ENCODE peak calls at places on chromosomes 5 and 9, in nine cellular contexts. One of them, this sample, is unnamed.

GRCh38 chr5:65693121-65693520 is 28.8 kb downstream of the SGTB start:
- DNase-seq in cardiac muscle cell: no peak
- DNase-seq in esophagus muscularis mucosa: no peak
- DNase-seq in Caco-2: no peak
- DNase-seq in upper lobe of right lung: no peak
- DNase-seq in pancreas: no peak
- DNase-seq in ovary: no peak
- DNase-seq in mammary epithelial cell: no peak
- DNase-seq in OCI-LY7: no peak
- DNase-seq in this sample: no peak

GRCh38 chr9:123607987-123608565 is 252.1 kb downstream of the CRB2 start:
- DNase-seq in mammary epithelial cell: no peak
- DNase-seq in ovary: no peak
- DNase-seq in pancreas: no peak
- DNase-seq in cardiac muscle cell: no peak
- DNase-seq in esophagus muscularis mucosa: no peak
- DNase-seq in Caco-2: no peak
- DNase-seq in OCI-LY7: peak; percentile 91
- DNase-seq in upper lobe of right lung: no peak
- DNase-seq in this sample: no peak

GRCh38 chr9:136225748-136226679 is 19.6 kb downstream of the QSOX2 start:
- DNase-seq in cardiac muscle cell: peak; percentile 78
- DNase-seq in ovary: peak; percentile 56
- DNase-seq in OCI-LY7: peak; percentile 90
- DNase-seq in esophagus muscularis mucosa: no peak
- DNase-seq in mammary epithelial cell: peak; percentile 63
- DNase-seq in upper lobe of right lung: peak; percentile 76
- DNase-seq in pancreas: peak; percentile 87
- DNase-seq in Caco-2: peak; percentile 85
- DNase-seq in this sample: no peak

GRCh38 chr5:151068571-151069197 is 12.2 kb downstream of the TNIP1 start:
- DNase-seq in OCI-LY7: no peak
- DNase-seq in ovary: peak; percentile 55
- DNase-seq in mammary epithelial cell: no peak
- DNase-seq in upper lobe of right lung: no peak
- DNase-seq in Caco-2: no peak
- DNase-seq in cardiac muscle cell: no peak
- DNase-seq in esophagus muscularis mucosa: no peak
- DNase-seq in pancreas: no peak
- DNase-seq in this sample: no peak

GRCh38 chr9:129202613-129203555 is 24.8 kb upstream of the IER5L start:
- DNase-seq in esophagus muscularis mucosa: peak; percentile 96
- DNase-seq in cardiac muscle cell: peak; percentile 86
- DNase-seq in pancreas: peak; percentile 92
- DNase-seq in Caco-2: peak; percentile 92
- DNase-seq in mammary epithelial cell: peak; percentile 59
- DNase-seq in upper lobe of right lung: peak; percentile 94
- DNase-seq in ovary: peak; percentile 93
- DNase-seq in OCI-LY7: peak; percentile 85
- DNase-seq in this sample: peak; percentile 57

GRCh38 chr9:123389070-123389469 is 33.1 kb downstream of the CRB2 start:
- DNase-seq in Caco-2: no peak
- DNase-seq in ovary: no peak
- DNase-seq in OCI-LY7: no peak
- DNase-seq in cardiac muscle cell: no peak
- DNase-seq in upper lobe of right lung: no peak
- DNase-seq in esophagus muscularis mucosa: no peak
- DNase-seq in pancreas: no peak
- DNase-seq in mammary epithelial cell: no peak
- DNase-seq in this sample: no peak

GRCh38 chr5:178273665-178274541 is 41.3 kb upstream of the PHYKPL start:
- DNase-seq in cardiac muscle cell: no peak
- DNase-seq in OCI-LY7: no peak
- DNase-seq in mammary epithelial cell: no peak
- DNase-seq in Caco-2: no peak
- DNase-seq in esophagus muscularis mucosa: no peak
- DNase-seq in ovary: no peak
- DNase-seq in upper lobe of right lung: peak; percentile 85
- DNase-seq in pancreas: no peak
- DNase-seq in this sample: no peak

GRCh38 chr5:60538955-60539866 is 160.8 kb downstream of the DEPDC1B start:
- DNase-seq in ovary: no peak
- DNase-seq in cardiac muscle cell: no peak
- DNase-seq in upper lobe of right lung: no peak
- DNase-seq in esophagus muscularis mucosa: no peak
- DNase-seq in Caco-2: no peak
- DNase-seq in mammary epithelial cell: no peak
- DNase-seq in OCI-LY7: peak; percentile 14
- DNase-seq in pancreas: no peak
- DNase-seq in this sample: no peak

GRCh38 chr9:133992780-133993634 is 883 bp upstream of the VAV2 start:
- DNase-seq in mammary epithelial cell: peak; percentile 89
- DNase-seq in ovary: peak; percentile 85
- DNase-seq in upper lobe of right lung: peak; percentile 91
- DNase-seq in cardiac muscle cell: peak; percentile 80
- DNase-seq in esophagus muscularis mucosa: peak; percentile 97
- DNase-seq in Caco-2: peak; percentile 79
- DNase-seq in OCI-LY7: peak; percentile 78
- DNase-seq in pancreas: peak; percentile 88
- DNase-seq in this sample: peak; percentile 68

GRCh38 chr9:87534957-87535356 is 37.3 kb downstream of the DAPK1 start:
- DNase-seq in ovary: no peak
- DNase-seq in mammary epithelial cell: no peak
- DNase-seq in upper lobe of right lung: no peak
- DNase-seq in cardiac muscle cell: no peak
- DNase-seq in OCI-LY7: no peak
- DNase-seq in esophagus muscularis mucosa: no peak
- DNase-seq in pancreas: no peak
- DNase-seq in Caco-2: no peak
- DNase-seq in this sample: no peak
- H3K36me3 ChIP-seq in ovary: no peaks in the 10 kb centered on the region
- H3K36me3 ChIP-seq in mammary epithelial cell: no peaks in the 10 kb centered on the region
- H3K36me3 ChIP-seq in upper lobe of right lung: no peaks in the 10 kb centered on the region
- H3K36me3 ChIP-seq in cardiac muscle cell: no peaks in the 10 kb centered on the region
- H3K36me3 ChIP-seq in OCI-LY7: no peaks in the 10 kb centered on the region
- H3K36me3 ChIP-seq in esophagus muscularis mucosa: no peaks in the 10 kb centered on the region
- H3K36me3 ChIP-seq in pancreas: no peaks in the 10 kb centered on the region
- H3K36me3 ChIP-seq in Caco-2: no peaks in the 10 kb centered on the region
- H3K36me3 ChIP-seq in this sample: no peaks in the 10 kb centered on the region

DNA sequence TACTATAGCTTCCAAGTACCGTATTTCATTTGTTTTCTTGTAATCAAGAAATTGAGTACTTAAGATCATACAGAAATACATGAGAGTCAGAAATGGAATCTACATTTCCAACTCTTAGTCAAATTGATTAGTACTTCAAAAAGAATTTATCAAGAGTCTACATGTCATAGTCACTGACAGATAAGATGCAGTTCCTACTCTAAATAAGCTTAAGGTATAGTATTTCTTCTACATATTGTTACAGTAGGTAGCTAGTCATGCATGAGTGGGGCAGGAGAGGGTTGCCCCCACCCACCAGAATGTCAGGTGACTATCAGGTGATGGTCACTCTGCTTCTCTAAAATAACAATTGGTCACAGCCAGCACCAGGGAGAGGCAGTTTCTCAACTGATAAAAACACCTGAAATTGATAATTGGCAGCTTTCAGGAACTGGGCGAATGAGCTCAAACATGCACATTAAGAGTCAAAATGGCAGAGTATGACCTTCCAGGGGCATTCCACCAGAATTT is 2.9 kb downstream of the BAAT start:
- DNase-seq in Caco-2: no peak
- DNase-seq in upper lobe of right lung: no peak
- DNase-seq in ovary: no peak
- DNase-seq in pancreas: no peak
- DNase-seq in cardiac muscle cell: no peak
- DNase-seq in esophagus muscularis mucosa: no peak
- DNase-seq in mammary epithelial cell: no peak
- DNase-seq in OCI-LY7: no peak
- DNase-seq in this sample: no peak
- H3K4me1 ChIP-seq in Caco-2: peaks cover 20% of the 10 kb centered on the region
- H3K4me1 ChIP-seq in upper lobe of right lung: no peaks in the 10 kb centered on the region
- H3K4me1 ChIP-seq in ovary: no peaks in the 10 kb centered on the region
- H3K4me1 ChIP-seq in pancreas: no peaks in the 10 kb centered on the region
- H3K4me1 ChIP-seq in cardiac muscle cell: no peaks in the 10 kb centered on the region
- H3K4me1 ChIP-seq in esophagus muscularis mucosa: no peaks in the 10 kb centered on the region
- H3K4me1 ChIP-seq in mammary epithelial cell: no peaks in the 10 kb centered on the region
- H3K4me1 ChIP-seq in OCI-LY7: no peaks in the 10 kb centered on the region
- H3K4me1 ChIP-seq in this sample: no peaks in the 10 kb centered on the region

GRCh38 chr5:170291324-170291847 is 6.2 kb downstream of the LCP2 start:
- DNase-seq in esophagus muscularis mucosa: no peak
- DNase-seq in ovary: no peak
- DNase-seq in mammary epithelial cell: no peak
- DNase-seq in Caco-2: no peak
- DNase-seq in cardiac muscle cell: no peak
- DNase-seq in pancreas: no peak
- DNase-seq in OCI-LY7: no peak
- DNase-seq in upper lobe of right lung: no peak
- DNase-seq in this sample: no peak

GRCh38 chr5:170287532-170287931 is 10.0 kb downstream of the LCP2 start:
- DNase-seq in pancreas: no peak
- DNase-seq in cardiac muscle cell: no peak
- DNase-seq in upper lobe of right lung: no peak
- DNase-seq in esophagus muscularis mucosa: peak; percentile 94
- DNase-seq in mammary epithelial cell: no peak
- DNase-seq in OCI-LY7: no peak
- DNase-seq in Caco-2: no peak
- DNase-seq in ovary: peak; percentile 85
- DNase-seq in this sample: no peak

GRCh38 chr5:170292509-170292908 is 5.1 kb downstream of the LCP2 start:
- DNase-seq in pancreas: no peak
- DNase-seq in ovary: no peak
- DNase-seq in esophagus muscularis mucosa: no peak
- DNase-seq in mammary epithelial cell: no peak
- DNase-seq in Caco-2: no peak
- DNase-seq in upper lobe of right lung: no peak
- DNase-seq in cardiac muscle cell: no peak
- DNase-seq in OCI-LY7: no peak
- DNase-seq in this sample: no peak

GRCh38 chr5:170286532-170286931 is 11.0 kb downstream of the LCP2 start:
- DNase-seq in Caco-2: no peak
- DNase-seq in pancreas: no peak
- DNase-seq in mammary epithelial cell: no peak
- DNase-seq in ovary: no peak
- DNase-seq in cardiac muscle cell: no peak
- DNase-seq in esophagus muscularis mucosa: no peak
- DNase-seq in OCI-LY7: no peak
- DNase-seq in upper lobe of right lung: no peak
- DNase-seq in this sample: no peak

GRCh38 chr5:170289749-170290148 is 7.8 kb downstream of the LCP2 start:
- DNase-seq in cardiac muscle cell: no peak
- DNase-seq in esophagus muscularis mucosa: no peak
- DNase-seq in pancreas: no peak
- DNase-seq in Caco-2: no peak
- DNase-seq in ovary: no peak
- DNase-seq in OCI-LY7: no peak
- DNase-seq in upper lobe of right lung: no peak
- DNase-seq in mammary epithelial cell: no peak
- DNase-seq in this sample: no peak
- H3K36me3 ChIP-seq in cardiac muscle cell: no peaks in the 10 kb centered on the region
- H3K36me3 ChIP-seq in esophagus muscularis mucosa: no peaks in the 10 kb centered on the region
- H3K36me3 ChIP-seq in pancreas: no peaks in the 10 kb centered on the region
- H3K36me3 ChIP-seq in Caco-2: no peaks in the 10 kb centered on the region
- H3K36me3 ChIP-seq in ovary: no peaks in the 10 kb centered on the region
- H3K36me3 ChIP-seq in OCI-LY7: no peaks in the 10 kb centered on the region
- H3K36me3 ChIP-seq in upper lobe of right lung: peaks cover 24% of the 10 kb centered on the region
- H3K36me3 ChIP-seq in mammary epithelial cell: no peaks in the 10 kb centered on the region
- H3K36me3 ChIP-seq in this sample: no peaks in the 10 kb centered on the region

DNA sequence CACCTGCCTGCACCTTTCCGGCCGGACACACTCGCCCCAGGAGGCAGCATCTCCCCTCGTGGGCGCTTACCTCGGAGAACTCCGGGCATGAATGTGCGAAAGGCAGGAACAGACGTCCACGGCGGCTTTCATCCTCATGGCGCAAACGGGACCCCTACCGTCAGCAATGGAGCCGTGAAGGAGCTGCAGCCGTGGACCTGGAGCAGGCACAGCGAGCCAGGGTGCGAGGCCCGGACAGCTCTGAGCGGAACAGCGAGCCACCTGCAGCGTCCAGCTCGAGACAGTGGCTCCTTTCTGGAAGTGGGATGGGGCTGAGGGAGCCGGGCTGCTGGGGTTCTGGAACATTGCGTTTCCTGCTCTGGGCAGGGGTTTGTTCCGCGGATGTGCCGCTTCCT is 7.8 kb upstream of the SLC6A19 start:
- DNase-seq in Caco-2: no peak
- DNase-seq in esophagus muscularis mucosa: no peak
- DNase-seq in OCI-LY7: no peak
- DNase-seq in cardiac muscle cell: no peak
- DNase-seq in upper lobe of right lung: no peak
- DNase-seq in mammary epithelial cell: no peak
- DNase-seq in ovary: no peak
- DNase-seq in pancreas: no peak
- DNase-seq in this sample: no peak
- H3K4me1 ChIP-seq in Caco-2: peaks cover 6% of the 10 kb centered on the region
- H3K4me1 ChIP-seq in esophagus muscularis mucosa: no peaks in the 10 kb centered on the region
- H3K4me1 ChIP-seq in OCI-LY7: no peaks in the 10 kb centered on the region
- H3K4me1 ChIP-seq in cardiac muscle cell: peaks cover 7% of the 10 kb centered on the region
- H3K4me1 ChIP-seq in upper lobe of right lung: no peaks in the 10 kb centered on the region
- H3K4me1 ChIP-seq in mammary epithelial cell: no peaks in the 10 kb centered on the region
- H3K4me1 ChIP-seq in ovary: no peaks in the 10 kb centered on the region
- H3K4me1 ChIP-seq in pancreas: no peaks in the 10 kb centered on the region
- H3K4me1 ChIP-seq in this sample: no peaks in the 10 kb centered on the region